ENCODE peak calls at places on chromosomes 3 and 15, in nine cellular contexts. T, A, Z, S, K, L, N, X and E are unnamed samples.
A peak's percentile ranks its signal among the peaks of the same experiment; 100 is the strongest.

GRCh38 chr3:194205675-194206133 is 69.8 kb downstream of the HES1 start:
- DNase-seq in T (no peak), A (no peak), Z (peak; percentile 43), S (no peak), K (peak; percentile 48), L (peak; percentile 76), N (no peak), X (peak; percentile 66), E (no peak)

GRCh38 chr3:150293401-150294001 is 114.6 kb upstream of the TSC22D2 start:
- DNase-seq in T (no peak), A (no peak), Z (no peak), S (no peak), K (no peak), L (no peak), N (no peak), X (no peak), E (no peak)

GRCh38 chr15:75597667-75598341 is 18.7 kb upstream of the PTPN9 start:
- DNase-seq in T (no peak), A (no peak), Z (peak; percentile 33), S (peak; percentile 47), K (no peak), L (no peak), N (no peak), X (peak; percentile 61), E (no peak)

GRCh38 chr3:5186854-5187151 is 704 bp upstream of the EDEM1 start:
- DNase-seq in T (no peak), A (no peak), Z (no peak), S (no peak), K (no peak), L (peak; percentile 28), N (no peak), X (peak; percentile 47), E (no peak)

GRCh38 chr3:194871143-194871863 is 185.6 kb downstream of the FAM43A start:
- DNase-seq in T (peak; percentile 37), A (peak; percentile 72), Z (peak; percentile 73), S (peak; percentile 57), K (no peak), L (peak; percentile 82), N (peak; percentile 86), X (no peak), E (no peak)

GRCh38 chr15:57089815-57090214 is 171.4 kb downstream of the TCF12 start:
- DNase-seq in T (no peak), A (no peak), Z (no peak), S (no peak), K (no peak), L (no peak), N (no peak), X (no peak), E (no peak)

GRCh38 chr3:55477306-55478010 is 9.6 kb downstream of the WNT5A start:
- DNase-seq in T (no peak), A (no peak), Z (no peak), S (no peak), K (no peak), L (no peak), N (no peak), X (no peak), E (no peak)

GRCh38 chr3:3927198-3927597 is 128.0 kb downstream of the LRRN1 start:
- DNase-seq in T (no peak), A (no peak), Z (no peak), S (no peak), K (no peak), L (no peak), N (no peak), X (no peak), E (no peak)

GRCh38 chr3:12345584-12346494 is 57.0 kb downstream of the PPARG start:
- DNase-seq in T (no peak), A (no peak), Z (no peak), S (no peak), K (no peak), L (no peak), N (no peak), X (no peak), E (no peak)

GRCh38 chr3:153927107-153927506 is 194.1 kb upstream of the ARHGEF26 start:
- DNase-seq in T (no peak), A (no peak), Z (peak; percentile 29), S (no peak), K (no peak), L (no peak), N (no peak), X (peak; percentile 4), E (no peak)

GRCh38 chr3:46334911-46335478 is 18.9 kb upstream of the CCR2 start:
- DNase-seq in T (no peak), A (no peak), Z (no peak), S (no peak), K (no peak), L (no peak), N (no peak), X (no peak), E (no peak)

GRCh38 chr15:95286911-95287769 is 1043.4 kb upstream of the NR2F2 start:
- DNase-seq in T (peak; percentile 34), A (no peak), Z (no peak), S (no peak), K (no peak), L (no peak), N (no peak), X (no peak), E (no peak)

GRCh38 chr15:81939604-81940440 is 106.0 kb downstream of the MEX3B start:
- DNase-seq in T (no peak), A (no peak), Z (peak; percentile 65), S (no peak), K (no peak), L (peak; percentile 42), N (no peak), X (peak; percentile 73), E (no peak)

GRCh38 chr3:142953443-142953842 is 10.0 kb downstream of the PAQR9 start:
- DNase-seq in T (no peak), A (no peak), Z (no peak), S (no peak), K (no peak), L (no peak), N (no peak), X (no peak), E (peak; percentile 80)

GRCh38 chr3:27319847-27320526 is 49.2 kb downstream of the NEK10 start:
- DNase-seq in T (peak; percentile 65), A (no peak), Z (no peak), S (peak; percentile 32), K (peak; percentile 91), L (no peak), N (no peak), X (no peak), E (no peak)

GRCh38 chr3:29186131-29186599 is 94.7 kb upstream of the RBMS3 start:
- DNase-seq in T (no peak), A (no peak), Z (peak; percentile 19), S (no peak), K (no peak), L (no peak), N (no peak), X (no peak), E (no peak)

GRCh38 chr15:31366169-31366734 is 39.6 kb downstream of the KLF13 start:
- DNase-seq in T (peak; percentile 36), A (peak; percentile 73), Z (no peak), S (no peak), K (peak; percentile 87), L (peak; percentile 55), N (no peak), X (no peak), E (no peak)

GRCh38 chr15:38842991-38843610 is 278.5 kb upstream of the RASGRP1 start:
- DNase-seq in T (no peak), A (no peak), Z (no peak), S (no peak), K (no peak), L (no peak), N (no peak), X (no peak), E (no peak)

GRCh38 chr15:38844683-38845195 is 280.1 kb upstream of the RASGRP1 start:
- DNase-seq in T (no peak), A (no peak), Z (no peak), S (no peak), K (no peak), L (no peak), N (no peak), X (no peak), E (no peak)

GRCh38 chr15:38846351-38846750 is 281.7 kb upstream of the RASGRP1 start:
- DNase-seq in T (no peak), A (no peak), Z (no peak), S (no peak), K (no peak), L (no peak), N (no peak), X (no peak), E (no peak)

GRCh38 chr15:38843736-38844590 is 279.3 kb upstream of the RASGRP1 start:
- DNase-seq in T (no peak), A (no peak), Z (no peak), S (no peak), K (no peak), L (no peak), N (no peak), X (no peak), E (no peak)
- TF ChIP-seq EP300 in T (no peak), A (no peak), Z (no peak), S (no peak), K (no peak), L (peak; percentile 59), N (no peak), X (no peak), E (no peak)

GRCh38 chr15:22795206-22796063 is 9.0 kb downstream of the NIPA1 start:
- DNase-seq in T (no peak), A (no peak), Z (no peak), S (no peak), K (no peak), L (no peak), N (no peak), X (no peak), E (no peak)
- TF ChIP-seq EP300 in T (no peak), A (no peak), Z (no peak), S (no peak), K (no peak), L (no peak), N (no peak), X (no peak), E (no peak)

DNA sequence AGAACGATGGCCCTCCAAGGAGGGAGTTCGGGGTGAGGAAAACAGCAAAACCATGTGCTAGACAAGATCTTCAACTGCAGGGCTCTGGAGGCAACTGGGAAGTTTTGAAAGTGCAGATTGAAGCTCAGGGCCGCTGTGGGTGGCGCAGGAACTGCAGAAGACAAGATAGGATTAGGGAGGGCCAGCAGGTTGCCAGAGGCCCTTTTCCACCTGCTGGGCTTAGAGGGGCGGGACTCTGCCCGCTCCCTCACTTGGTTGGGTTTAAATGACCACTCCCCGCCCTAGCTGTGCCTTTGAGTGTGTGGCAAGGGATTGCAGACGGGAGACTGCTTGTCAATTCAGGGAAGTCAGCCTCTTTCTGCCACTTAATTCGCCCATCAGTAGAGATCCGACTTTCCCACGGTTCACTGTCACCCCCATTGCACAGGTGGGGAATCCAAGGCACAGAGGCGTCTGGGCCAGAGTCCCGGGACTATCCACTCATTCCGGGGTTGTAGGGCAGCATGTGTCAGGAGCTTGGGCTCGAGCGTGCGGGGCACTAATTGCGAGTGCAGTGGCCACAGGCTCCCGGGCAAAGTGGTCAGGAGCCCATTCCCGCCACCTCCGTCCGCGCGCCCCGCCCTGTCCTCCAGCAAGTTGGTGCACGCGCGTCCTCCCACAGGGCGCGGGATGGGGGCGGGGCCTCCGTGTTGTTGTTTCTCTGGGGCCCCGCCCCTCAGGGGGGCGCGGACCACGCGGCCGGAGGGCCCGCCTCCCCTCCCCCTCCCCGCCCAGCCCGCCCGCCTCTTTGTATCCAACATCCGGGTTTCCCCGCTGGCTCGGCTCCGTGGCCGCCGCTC is at the start of gene ACVR2B:
- DNase-seq in T (peak; percentile 91), A (peak; percentile 95), Z (peak; percentile 83), S (peak; percentile 94), K (peak; percentile 95), L (peak; percentile 98), N (peak; percentile 97), X (peak; percentile 93), E (no peak)
- TF ChIP-seq EP300 in T (no peak), A (no peak), Z (no peak), S (no peak), K (no peak), L (no peak), N (no peak), X (no peak), E (no peak)

GRCh38 chr15:90871097-90871715 is 2.8 kb downstream of the FURIN start:
- DNase-seq in T (peak; percentile 38), A (no peak), Z (peak; percentile 50), S (no peak), K (no peak), L (peak; percentile 79), N (peak; percentile 91), X (peak; percentile 45), E (no peak)
- TF ChIP-seq EP300 in T (no peak), A (no peak), Z (no peak), S (no peak), K (no peak), L (no peak), N (no peak), X (no peak), E (no peak)